ENCODE peak calls at places on chromosomes 6 and 20, in six cellular contexts. A is NCI-H1417; L is CD8-positive, alpha-beta memory T cell; E is sciatic nerve; B is glutamatergic neuron; F is stimulated activated CD4-positive, alpha-beta T cell treated with anti-CD3 and anti-CD28 coated beads, Interleukin-2, amount 100 ng/mL, for 48 hours. I is an unnamed sample.

GRCh38 chr20:17995967-17996819 is 27.4 kb downstream of the MGME1 start:
- DNase-seq in L (peak), B (no peak), F (peak), A (peak), E (no peak), I (peak)

GRCh38 chr6:130405549-130405948 is 39.7 kb downstream of the TMEM200A start:
- DNase-seq in A (no peak), B (no peak), E (no peak), L (no peak), F (no peak), I (no peak)

GRCh38 chr20:62501801-62502495 is 26.2 kb upstream of the GATA5 start:
- DNase-seq in F (peak), L (no peak), B (no peak), A (no peak), E (no peak), I (no peak)

GRCh38 chr20:11323821-11324220 is 593.9 kb upstream of the BTBD3 start:
- DNase-seq in A (no peak), E (no peak), B (no peak), F (no peak), L (no peak), I (no peak)

GRCh38 chr6:33570806-33571636 is 9.1 kb downstream of the BAK1 start:
- DNase-seq in A (peak), L (peak), F (peak), E (peak), B (peak), I (peak)

GRCh38 chr6:51618563-51618962 is 468.9 kb downstream of the PKHD1 start:
- DNase-seq in B (no peak), F (no peak), A (no peak), L (no peak), E (no peak), I (no peak)

GRCh38 chr6:42251911-42252637 is 34.4 kb upstream of the MRPS10 start:
- DNase-seq in F (no peak), B (no peak), E (peak), A (peak), L (no peak), I (peak)

GRCh38 chr20:45340236-45340847 is 7.9 kb downstream of the SDC4 start:
- DNase-seq in B (no peak), F (no peak), L (no peak), E (no peak), A (no peak), I (no peak)

GRCh38 chr20:3654326-3655031 is 8.7 kb downstream of the GFRA4 start:
- DNase-seq in A (peak), L (no peak), B (no peak), E (peak), F (no peak), I (no peak)